ENCODE peak calls at places on chromosomes 6 and 20, in seven cellular contexts. One of them, this sample, is unnamed.

GRCh38 chr6:81169166-81169565 is 583.3 kb downstream of the TENT5A start:
- DNase-seq in aorta: no peak
- DNase-seq in thoracic aorta: no peak
- DNase-seq in naive thymus-derived CD4-positive, alpha-beta T cell: no peak
- DNase-seq in IMR-90: no peak
- DNase-seq in hepatocyte: no peak
- DNase-seq in psoas muscle: no peak
- DNase-seq in this sample: no peak

GRCh38 chr20:40724566-40724965 is 35.5 kb upstream of the MAFB start:
- DNase-seq in aorta: no peak
- DNase-seq in thoracic aorta: no peak
- DNase-seq in naive thymus-derived CD4-positive, alpha-beta T cell: no peak
- DNase-seq in IMR-90: no peak
- DNase-seq in hepatocyte: no peak
- DNase-seq in psoas muscle: no peak
- DNase-seq in this sample: no peak

GRCh38 chr20:64189530-64189966 is 25.3 kb downstream of the MYT1 start:
- DNase-seq in aorta: no peak
- DNase-seq in thoracic aorta: no peak
- DNase-seq in naive thymus-derived CD4-positive, alpha-beta T cell: no peak
- DNase-seq in IMR-90: no peak
- DNase-seq in hepatocyte: no peak
- DNase-seq in psoas muscle: no peak
- DNase-seq in this sample: no peak

GRCh38 chr6:159829515-159829914 is 29.4 kb downstream of the PNLDC1 start:
- DNase-seq in aorta: no peak
- DNase-seq in thoracic aorta: no peak
- DNase-seq in naive thymus-derived CD4-positive, alpha-beta T cell: no peak
- DNase-seq in IMR-90: peak; percentile 21
- DNase-seq in hepatocyte: no peak
- DNase-seq in psoas muscle: no peak
- DNase-seq in this sample: no peak

GRCh38 chr6:119247504-119247903 is 102.1 kb downstream of the MAN1A1 start:
- DNase-seq in aorta: no peak
- DNase-seq in thoracic aorta: no peak
- DNase-seq in naive thymus-derived CD4-positive, alpha-beta T cell: no peak
- DNase-seq in IMR-90: no peak
- DNase-seq in hepatocyte: no peak
- DNase-seq in psoas muscle: no peak
- DNase-seq in this sample: no peak

GRCh38 chr20:745683-746301 is 22.5 kb downstream of the SLC52A3 start:
- DNase-seq in aorta: no peak
- DNase-seq in thoracic aorta: no peak
- DNase-seq in naive thymus-derived CD4-positive, alpha-beta T cell: no peak
- DNase-seq in IMR-90: no peak
- DNase-seq in hepatocyte: no peak
- DNase-seq in psoas muscle: no peak
- DNase-seq in this sample: no peak

GRCh38 chr20:17688965-17689364 is 6.9 kb upstream of the RRBP1 start:
- DNase-seq in aorta: no peak
- DNase-seq in thoracic aorta: no peak
- DNase-seq in naive thymus-derived CD4-positive, alpha-beta T cell: no peak
- DNase-seq in IMR-90: peak; percentile 73
- DNase-seq in hepatocyte: no peak
- DNase-seq in psoas muscle: no peak
- DNase-seq in this sample: no peak

GRCh38 chr6:10511477-10511876 is 9.7 kb upstream of the GCNT2 start:
- DNase-seq in aorta: no peak
- DNase-seq in thoracic aorta: no peak
- DNase-seq in naive thymus-derived CD4-positive, alpha-beta T cell: no peak
- DNase-seq in IMR-90: no peak
- DNase-seq in hepatocyte: peak; percentile 28
- DNase-seq in psoas muscle: no peak
- DNase-seq in this sample: no peak

GRCh38 chr6:145199961-145200360 is 535.4 kb downstream of the EPM2A start:
- DNase-seq in aorta: no peak
- DNase-seq in thoracic aorta: no peak
- DNase-seq in naive thymus-derived CD4-positive, alpha-beta T cell: no peak
- DNase-seq in IMR-90: peak; percentile 65
- DNase-seq in hepatocyte: peak; percentile 33
- DNase-seq in psoas muscle: no peak
- DNase-seq in this sample: no peak

GRCh38 chr6:75600694-75601265 is 900 bp upstream of the SENP6 start:
- DNase-seq in aorta: no peak
- DNase-seq in thoracic aorta: no peak
- DNase-seq in naive thymus-derived CD4-positive, alpha-beta T cell: peak; percentile 12
- DNase-seq in IMR-90: no peak
- DNase-seq in hepatocyte: no peak
- DNase-seq in psoas muscle: no peak
- DNase-seq in this sample: no peak

GRCh38 chr6:52663120-52663934 is 7.6 kb upstream of the TMEM14A start:
- DNase-seq in aorta: no peak
- DNase-seq in thoracic aorta: no peak
- DNase-seq in naive thymus-derived CD4-positive, alpha-beta T cell: peak; percentile 76
- DNase-seq in IMR-90: peak; percentile 80
- DNase-seq in hepatocyte: peak; percentile 83
- DNase-seq in psoas muscle: peak; percentile 29
- DNase-seq in this sample: no peak

GRCh38 chr6:7813704-7814103 is 87.8 kb downstream of the BMP6 start:
- DNase-seq in aorta: no peak
- DNase-seq in thoracic aorta: no peak
- DNase-seq in naive thymus-derived CD4-positive, alpha-beta T cell: no peak
- DNase-seq in IMR-90: no peak
- DNase-seq in hepatocyte: no peak
- DNase-seq in psoas muscle: no peak
- DNase-seq in this sample: no peak

GRCh38 chr20:50015636-50015992 is 32.8 kb downstream of the SNAI1 start:
- DNase-seq in aorta: no peak
- DNase-seq in thoracic aorta: no peak
- DNase-seq in naive thymus-derived CD4-positive, alpha-beta T cell: no peak
- DNase-seq in IMR-90: no peak
- DNase-seq in hepatocyte: no peak
- DNase-seq in psoas muscle: no peak
- DNase-seq in this sample: no peak

GRCh38 chr20:50014570-50015562 is 32.1 kb downstream of the SNAI1 start:
- DNase-seq in aorta: no peak
- DNase-seq in thoracic aorta: no peak
- DNase-seq in naive thymus-derived CD4-positive, alpha-beta T cell: no peak
- DNase-seq in IMR-90: no peak
- DNase-seq in hepatocyte: peak; percentile 54
- DNase-seq in psoas muscle: no peak
- DNase-seq in this sample: no peak

GRCh38 chr20:50015993-50016770 is 33.4 kb downstream of the SNAI1 start:
- DNase-seq in aorta: no peak
- DNase-seq in thoracic aorta: no peak
- DNase-seq in naive thymus-derived CD4-positive, alpha-beta T cell: no peak
- DNase-seq in IMR-90: no peak
- DNase-seq in hepatocyte: peak; percentile 82
- DNase-seq in psoas muscle: no peak
- DNase-seq in this sample: no peak

GRCh38 chr20:50012282-50013263 is 29.8 kb downstream of the SNAI1 start:
- DNase-seq in aorta: no peak
- DNase-seq in thoracic aorta: no peak
- DNase-seq in naive thymus-derived CD4-positive, alpha-beta T cell: no peak
- DNase-seq in IMR-90: no peak
- DNase-seq in hepatocyte: peak; percentile 72
- DNase-seq in psoas muscle: no peak
- DNase-seq in this sample: no peak

GRCh38 chr20:50013976-50014375 is 31.2 kb downstream of the SNAI1 start:
- DNase-seq in aorta: no peak
- DNase-seq in thoracic aorta: no peak
- DNase-seq in naive thymus-derived CD4-positive, alpha-beta T cell: no peak
- DNase-seq in IMR-90: no peak
- DNase-seq in hepatocyte: no peak
- DNase-seq in psoas muscle: no peak
- DNase-seq in this sample: no peak
- H3K27ac ChIP-seq in aorta: no peak overlapping the region
- H3K27ac ChIP-seq in thoracic aorta: no peak overlapping the region
- H3K27ac ChIP-seq in naive thymus-derived CD4-positive, alpha-beta T cell: no peak overlapping the region
- H3K27ac ChIP-seq in IMR-90: no peak overlapping the region
- H3K27ac ChIP-seq in hepatocyte: peak overlapping the region; percentile 82
- H3K27ac ChIP-seq in psoas muscle: no peak overlapping the region
- H3K27ac ChIP-seq in this sample: no peak overlapping the region

GRCh38 chr6:43088654-43089056 is 12.5 kb downstream of the PTK7 start:
- DNase-seq in aorta: no peak
- DNase-seq in thoracic aorta: no peak
- DNase-seq in naive thymus-derived CD4-positive, alpha-beta T cell: no peak
- DNase-seq in IMR-90: peak; percentile 13
- DNase-seq in hepatocyte: no peak
- DNase-seq in psoas muscle: no peak
- DNase-seq in this sample: no peak
- H3K27me3 ChIP-seq in aorta: no peaks in the 10 kb centered on the region
- H3K27me3 ChIP-seq in thoracic aorta: no peaks in the 10 kb centered on the region
- H3K27me3 ChIP-seq in naive thymus-derived CD4-positive, alpha-beta T cell: no peaks in the 10 kb centered on the region
- H3K27me3 ChIP-seq in IMR-90: no peaks in the 10 kb centered on the region
- H3K27me3 ChIP-seq in hepatocyte: no peaks in the 10 kb centered on the region
- H3K27me3 ChIP-seq in psoas muscle: no peaks in the 10 kb centered on the region
- H3K27me3 ChIP-seq in this sample: no peaks in the 10 kb centered on the region

GRCh38 chr20:22691369-22692118 is 107.2 kb upstream of the FOXA2 start:
- DNase-seq in aorta: peak; percentile 87
- DNase-seq in thoracic aorta: no peak
- DNase-seq in naive thymus-derived CD4-positive, alpha-beta T cell: peak; percentile 42
- DNase-seq in IMR-90: peak; percentile 63
- DNase-seq in hepatocyte: peak; percentile 89
- DNase-seq in psoas muscle: peak; percentile 73
- DNase-seq in this sample: peak; percentile 91

GRCh38 chr20:22690000-22690399 is 105.6 kb upstream of the FOXA2 start:
- DNase-seq in aorta: no peak
- DNase-seq in thoracic aorta: no peak
- DNase-seq in naive thymus-derived CD4-positive, alpha-beta T cell: no peak
- DNase-seq in IMR-90: no peak
- DNase-seq in hepatocyte: no peak
- DNase-seq in psoas muscle: no peak
- DNase-seq in this sample: no peak

GRCh38 chr20:22689246-22689645 is 104.9 kb upstream of the FOXA2 start:
- DNase-seq in aorta: no peak
- DNase-seq in thoracic aorta: no peak
- DNase-seq in naive thymus-derived CD4-positive, alpha-beta T cell: no peak
- DNase-seq in IMR-90: no peak
- DNase-seq in hepatocyte: no peak
- DNase-seq in psoas muscle: no peak
- DNase-seq in this sample: no peak

GRCh38 chr20:22690616-22691179 is 106.3 kb upstream of the FOXA2 start:
- DNase-seq in aorta: no peak
- DNase-seq in thoracic aorta: no peak
- DNase-seq in naive thymus-derived CD4-positive, alpha-beta T cell: no peak
- DNase-seq in IMR-90: no peak
- DNase-seq in hepatocyte: no peak
- DNase-seq in psoas muscle: no peak
- DNase-seq in this sample: no peak

GRCh38 chr20:22692119-22692475 is 107.7 kb upstream of the FOXA2 start:
- DNase-seq in aorta: no peak
- DNase-seq in thoracic aorta: no peak
- DNase-seq in naive thymus-derived CD4-positive, alpha-beta T cell: no peak
- DNase-seq in IMR-90: no peak
- DNase-seq in hepatocyte: no peak
- DNase-seq in psoas muscle: no peak
- DNase-seq in this sample: no peak
- H3K4me3 ChIP-seq in aorta: no peak overlapping the region
- H3K4me3 ChIP-seq in thoracic aorta: peak overlapping the region; percentile 56
- H3K4me3 ChIP-seq in naive thymus-derived CD4-positive, alpha-beta T cell: no peak overlapping the region
- H3K4me3 ChIP-seq in IMR-90: no peak overlapping the region
- H3K4me3 ChIP-seq in hepatocyte: no peak overlapping the region
- H3K4me3 ChIP-seq in psoas muscle: peak overlapping the region; percentile 45
- H3K4me3 ChIP-seq in this sample: no peak overlapping the region

GRCh38 chr6:36598326-36598725 is 4.2 kb downstream of the SRSF3 start:
- DNase-seq in aorta: no peak
- DNase-seq in thoracic aorta: no peak
- DNase-seq in naive thymus-derived CD4-positive, alpha-beta T cell: no peak
- DNase-seq in IMR-90: no peak
- DNase-seq in hepatocyte: no peak
- DNase-seq in psoas muscle: no peak
- DNase-seq in this sample: no peak

GRCh38 chr6:36599791-36600209 is 5.6 kb downstream of the SRSF3 start:
- DNase-seq in aorta: no peak
- DNase-seq in thoracic aorta: no peak
- DNase-seq in naive thymus-derived CD4-positive, alpha-beta T cell: peak; percentile 45
- DNase-seq in IMR-90: peak; percentile 40
- DNase-seq in hepatocyte: peak; percentile 40
- DNase-seq in psoas muscle: peak; percentile 45
- DNase-seq in this sample: no peak

GRCh38 chr6:36597775-36598174 is 3.6 kb downstream of the SRSF3 start:
- DNase-seq in aorta: no peak
- DNase-seq in thoracic aorta: no peak
- DNase-seq in naive thymus-derived CD4-positive, alpha-beta T cell: no peak
- DNase-seq in IMR-90: no peak
- DNase-seq in hepatocyte: no peak
- DNase-seq in psoas muscle: no peak
- DNase-seq in this sample: no peak

GRCh38 chr6:36600564-36601146 is 6.5 kb downstream of the SRSF3 start:
- DNase-seq in aorta: no peak
- DNase-seq in thoracic aorta: no peak
- DNase-seq in naive thymus-derived CD4-positive, alpha-beta T cell: no peak
- DNase-seq in IMR-90: no peak
- DNase-seq in hepatocyte: no peak
- DNase-seq in psoas muscle: no peak
- DNase-seq in this sample: no peak

GRCh38 chr6:36598739-36599318 is 4.7 kb downstream of the SRSF3 start:
- DNase-seq in aorta: no peak
- DNase-seq in thoracic aorta: no peak
- DNase-seq in naive thymus-derived CD4-positive, alpha-beta T cell: no peak
- DNase-seq in IMR-90: no peak
- DNase-seq in hepatocyte: no peak
- DNase-seq in psoas muscle: no peak
- DNase-seq in this sample: no peak
- H3K27ac ChIP-seq in aorta: no peak overlapping the region
- H3K27ac ChIP-seq in thoracic aorta: no peak overlapping the region
- H3K27ac ChIP-seq in naive thymus-derived CD4-positive, alpha-beta T cell: peak overlapping the region; percentile 73
- H3K27ac ChIP-seq in IMR-90: no peak overlapping the region
- H3K27ac ChIP-seq in hepatocyte: no peak overlapping the region
- H3K27ac ChIP-seq in psoas muscle: peak overlapping the region; percentile 56
- H3K27ac ChIP-seq in this sample: no peak overlapping the region

This sample was measured in left lung.